ENCODE peak calls at places on chromosome X, in six cellular contexts. O is SK-N-SH; N is esophagus muscularis mucosa; M is CD8-positive, alpha-beta memory T cell; W is CD4-positive, alpha-beta memory T cell; E is sigmoid colon. H is an unnamed sample.
A peak's percentile ranks its signal among the peaks of the same experiment; 100 is the strongest.

GRCh38 chrX:20487227-20487626 is 220.5 kb upstream of the RPS6KA3 start:
- DNase-seq in O (no peak), N (no peak), M (no peak), W (no peak), E (no peak), H (no peak)

GRCh38 chrX:21840199-21840557 is 761 bp downstream of the MBTPS2 start:
- DNase-seq in O (no peak), N (no peak), M (no peak), W (peak; percentile 8), E (no peak), H (no peak)

GRCh38 chrX:144849141-144849540 is 398.2 kb upstream of the SPANXN1 start:
- DNase-seq in O (no peak), N (no peak), M (no peak), W (no peak), E (no peak), H (no peak)

GRCh38 chrX:26262121-26262523 is 46.2 kb downstream of the MAGEB5 start:
- DNase-seq in O (no peak), N (no peak), M (no peak), W (no peak), E (no peak), H (no peak)

GRCh38 chrX:19750028-19750786 is 137.2 kb downstream of the SH3KBP1 start:
- DNase-seq in O (no peak), N (no peak), M (no peak), W (no peak), E (no peak), H (no peak)

GRCh38 chrX:151771726-151772125 is 37.2 kb downstream of the CNGA2 start:
- DNase-seq in O (no peak), N (no peak), M (no peak), W (no peak), E (no peak), H (no peak)

GRCh38 chrX:39591099-39591498 is 506.7 kb downstream of the BCOR start:
- DNase-seq in O (no peak), N (no peak), M (no peak), W (no peak), E (no peak), H (no peak)

GRCh38 chrX:70168238-70169188 is 8.8 kb upstream of the DGAT2L6 start:
- DNase-seq in O (no peak), N (no peak), M (no peak), W (no peak), E (no peak), H (no peak)

GRCh38 chrX:111270339-111270738 is at the start of gene CAPN6:
- DNase-seq in O (no peak), N (no peak), M (no peak), W (no peak), E (no peak), H (no peak)

GRCh38 chrX:12686324-12686723 is 104.9 kb upstream of the PRPS2 start:
- DNase-seq in O (no peak), N (no peak), M (no peak), W (no peak), E (no peak), H (no peak)

GRCh38 chrX:14491689-14492088 is 37.6 kb upstream of the GLRA2 start:
- DNase-seq in O (no peak), N (no peak), M (no peak), W (no peak), E (no peak), H (no peak)

GRCh38 chrX:44908198-44908597 is 35.2 kb downstream of the KDM6A start:
- DNase-seq in O (no peak), N (no peak), M (no peak), W (no peak), E (no peak), H (no peak)

GRCh38 chrX:40146471-40147398 is 49.0 kb upstream of the BCOR start:
- DNase-seq in O (peak; percentile 65), N (no peak), M (peak; percentile 59), W (no peak), E (peak; percentile 75), H (no peak)

GRCh38 chrX:150547511-150548115 is 20.8 kb upstream of the MTM1 start:
- DNase-seq in O (peak; percentile 35), N (peak; percentile 92), M (no peak), W (no peak), E (peak; percentile 85), H (no peak)

GRCh38 chrX:110081740-110082139 is 78.8 kb downstream of the TMEM164 start:
- DNase-seq in O (no peak), N (no peak), M (no peak), W (no peak), E (peak; percentile 72), H (no peak)

GRCh38 chrX:28843817-28844216 is 256.6 kb downstream of the IL1RAPL1 start:
- DNase-seq in O (no peak), N (no peak), M (no peak), W (no peak), E (no peak), H (no peak)

GRCh38 chrX:25754399-25754798 is 383.7 kb upstream of the MAGEB18 start:
- DNase-seq in O (no peak), N (no peak), M (no peak), W (no peak), E (no peak), H (no peak)

GRCh38 chrX:2767631-2768455 is 16.0 kb downstream of the XG start:
- DNase-seq in O (no peak), N (no peak), M (peak; percentile 47), W (no peak), E (peak; percentile 90), H (no peak)

GRCh38 chrX:13131511-13132137 is 87.2 kb upstream of the FAM9C start:
- DNase-seq in O (no peak), N (no peak), M (peak; percentile 48), W (peak; percentile 41), E (no peak), H (no peak)

GRCh38 chrX:151082077-151082948 is 94.1 kb upstream of the GPR50 start:
- DNase-seq in O (peak; percentile 79), N (no peak), M (peak; percentile 57), W (peak; percentile 46), E (peak; percentile 72), H (no peak)

GRCh38 chrX:38806875-38807601 is 5.8 kb downstream of the MID1IP1 start:
- DNase-seq in O (no peak), N (no peak), M (no peak), W (no peak), E (no peak), H (no peak)

GRCh38 chrX:66002832-66003680 is 36.8 kb downstream of the VSIG4 start:
- DNase-seq in O (no peak), N (no peak), M (no peak), W (no peak), E (no peak), H (no peak)

DNA sequence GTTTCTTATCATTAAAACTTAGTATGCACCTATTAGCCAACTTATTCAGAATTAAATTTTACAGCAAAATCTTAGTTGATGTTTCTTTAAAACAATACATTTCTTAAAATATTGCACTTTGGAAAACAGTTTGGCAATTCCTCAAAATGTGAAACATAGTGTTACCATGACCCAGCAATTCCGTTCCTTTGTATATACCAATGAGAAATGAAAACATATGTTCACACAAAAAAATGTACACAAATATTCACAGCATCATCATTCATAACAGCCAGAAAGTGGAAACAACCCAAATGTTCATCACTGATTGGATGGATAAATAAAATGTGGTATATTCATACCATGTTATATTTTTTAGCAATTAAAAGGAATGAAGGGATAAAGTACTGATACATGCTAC is 50.2 kb downstream of the WDR44 start:
- DNase-seq in O (no peak), N (no peak), M (no peak), W (no peak), E (no peak), H (no peak)
- H3K36me3 ChIP-seq in O (peaks cover 4% of the 10 kb centered on the region), N (peaks cover 7% of the 10 kb centered on the region), M (no peaks in the 10 kb centered on the region), W (peaks cover 12% of the 10 kb centered on the region), E (no peaks in the 10 kb centered on the region), H (no peaks in the 10 kb centered on the region)

DNA sequence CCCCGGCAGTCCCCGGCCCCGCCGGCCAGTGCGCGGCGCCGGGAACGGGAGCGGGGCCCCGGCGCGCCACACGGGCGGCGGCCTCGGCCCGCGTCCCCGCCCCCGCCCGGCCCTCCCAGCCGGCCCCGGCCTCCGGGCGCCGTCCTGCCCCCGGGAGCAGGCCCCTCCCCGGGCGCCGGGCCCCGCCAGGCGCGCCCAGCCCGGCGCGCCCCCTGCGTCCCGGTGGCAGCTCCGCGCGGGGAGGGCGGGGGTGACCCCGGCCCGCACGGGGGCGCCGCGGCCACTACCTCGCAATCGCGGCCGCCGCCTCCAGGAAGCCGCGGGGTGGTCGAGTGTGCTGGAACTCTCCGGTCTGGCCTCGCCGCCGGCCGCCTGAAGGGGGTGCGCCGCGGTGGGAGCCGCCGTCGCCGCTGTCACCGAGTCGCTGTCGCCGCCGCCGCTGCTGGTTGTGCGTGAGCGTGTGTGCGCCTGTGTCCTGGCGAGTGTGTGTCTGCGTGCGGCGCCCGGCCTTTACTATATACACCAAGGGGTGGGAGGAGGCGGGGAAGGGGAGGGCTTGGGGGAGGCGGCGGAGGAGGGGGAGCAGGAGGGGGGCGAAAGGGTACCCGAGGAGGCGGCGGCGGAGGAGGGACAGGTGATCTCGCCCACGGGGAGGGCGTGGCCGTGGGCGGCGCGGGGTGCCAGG is at the start of gene RAI2:
- DNase-seq in O (peak; percentile 75), N (no peak), M (no peak), W (no peak), E (peak; percentile 72), H (no peak)
- H3K4me3 ChIP-seq in O (peak within 1 kb of the TSS; percentile 43), N (peak within 1 kb of the TSS; percentile 68), M (no peak within 1 kb of the TSS), W (no peak within 1 kb of the TSS), E (peak within 1 kb of the TSS; percentile 61), H (peak within 1 kb of the TSS; percentile 25)

GRCh38 chrX:136694491-136695087 is 46.6 kb downstream of the CD40LG start:
- DNase-seq in O (peak; percentile 62), N (no peak), M (peak; percentile 44), W (peak; percentile 69), E (no peak), H (peak; percentile 37)

GRCh38 chrX:136687457-136687856 is 39.5 kb downstream of the CD40LG start:
- DNase-seq in O (no peak), N (no peak), M (no peak), W (peak; percentile 50), E (no peak), H (no peak)

GRCh38 chrX:136692271-136692670 is 44.3 kb downstream of the CD40LG start:
- DNase-seq in O (no peak), N (no peak), M (no peak), W (no peak), E (no peak), H (no peak)

GRCh38 chrX:136691028-136691809 is 43.3 kb downstream of the CD40LG start:
- DNase-seq in O (no peak), N (no peak), M (no peak), W (peak; percentile 55), E (no peak), H (no peak)

GRCh38 chrX:136689441-136689840 is 41.5 kb downstream of the CD40LG start:
- DNase-seq in O (no peak), N (no peak), M (no peak), W (peak; percentile 27), E (no peak), H (no peak)
- H3K36me3 ChIP-seq in O (no peaks in the 10 kb centered on the region), N (no peaks in the 10 kb centered on the region), M (no peaks in the 10 kb centered on the region), W (peaks cover 4% of the 10 kb centered on the region), E (no peaks in the 10 kb centered on the region), H (no peaks in the 10 kb centered on the region)

DNA sequence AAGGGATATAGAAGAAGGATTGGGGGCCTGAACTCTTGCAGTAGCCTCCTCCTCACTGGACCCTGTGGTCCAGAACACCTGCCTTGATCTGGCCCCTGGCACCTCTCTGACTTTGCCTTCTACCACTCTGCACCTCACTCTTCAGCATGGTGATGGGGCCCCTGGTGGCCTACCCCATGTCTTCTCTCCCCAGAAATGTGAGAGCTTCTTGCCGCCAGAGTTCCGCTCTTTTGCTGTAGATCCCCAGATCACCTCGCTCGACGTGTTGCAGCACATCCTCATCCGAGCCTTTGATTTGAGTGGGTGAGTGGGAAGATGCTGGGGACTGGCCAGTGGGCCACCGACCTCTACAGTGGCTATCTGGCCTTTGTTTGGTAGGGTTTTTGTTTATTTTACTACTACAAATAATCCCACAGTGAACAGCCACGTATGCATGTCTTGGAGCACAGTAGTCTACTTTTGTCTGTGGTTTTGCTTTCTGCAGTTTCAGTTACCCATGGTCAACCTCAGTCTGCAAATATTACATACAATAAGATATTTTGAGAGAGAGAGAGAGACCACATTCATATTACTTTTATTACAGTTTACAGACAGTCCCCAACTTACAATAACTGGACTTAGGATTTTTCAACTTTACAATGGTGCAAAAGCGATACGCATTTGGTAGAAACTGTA is 1.8 kb downstream of the TBC1D25 start:
- DNase-seq in O (no peak), N (no peak), M (no peak), W (no peak), E (peak; percentile 46), H (no peak)
- H3K4me3 ChIP-seq in O (no peak overlapping the region), N (no peak overlapping the region), M (no peak overlapping the region), W (no peak overlapping the region), E (no peak overlapping the region), H (no peak overlapping the region)

H was measured in SK-N-MC.